ENCODE peak calls at places on chromosomes 4 and X, in eight cellular contexts. O, B, U, K, G, D, N and I are unnamed samples.

GRCh38 chr4:52997132-52997416 is 135.0 kb downstream of the RASL11B start:
- DNase-seq in N (no peak), O (no peak), B (no peak), K (no peak), G (no peak), D (no peak), U (no peak), I (no peak)

GRCh38 chrX:76433219-76433618 is 5.7 kb downstream of the MAGEE1 start:
- DNase-seq in B (no peak), O (no peak), G (no peak), D (no peak), U (peak), K (no peak), N (no peak), I (no peak)

GRCh38 chrX:24259544-24260240 is 54.2 kb downstream of the SUPT20HL2 start:
- DNase-seq in D (no peak), K (peak), O (peak), N (peak), U (peak), G (peak), B (peak), I (no peak)

GRCh38 chr4:151658959-151659593 is 101.7 kb downstream of the GATB start:
- DNase-seq in G (no peak), D (no peak), K (no peak), B (peak), O (no peak), U (no peak), N (no peak), I (no peak)

GRCh38 chr4:130393246-130394041 is 1297.5 kb downstream of the C4orf33 start:
- DNase-seq in D (no peak), U (no peak), B (peak), O (no peak), G (no peak), N (no peak), K (no peak), I (no peak)

GRCh38 chrX:10387011-10387410 is 230.2 kb downstream of the CLCN4 start:
- DNase-seq in K (no peak), U (no peak), O (no peak), N (no peak), G (no peak), B (peak), D (no peak), I (no peak)

GRCh38 chr4:1523907-1524636 is 117.8 kb upstream of the NKX1-1 start:
- DNase-seq in G (no peak), U (peak), K (no peak), O (no peak), B (no peak), D (no peak), N (no peak), I (no peak)

GRCh38 chrX:24231169-24231568 is 81.6 kb downstream of the ZFX start:
- DNase-seq in O (no peak), D (no peak), B (peak), U (no peak), G (peak), N (no peak), K (no peak), I (no peak)

GRCh38 chrX:55908685-55909212 is 191.2 kb downstream of the RRAGB start:
- DNase-seq in K (peak), B (no peak), U (peak), N (no peak), D (no peak), G (no peak), O (peak), I (no peak)

GRCh38 chrX:109879991-109880390 is 122.9 kb upstream of the TMEM164 start:
- DNase-seq in U (no peak), G (no peak), O (no peak), N (no peak), D (no peak), K (no peak), B (no peak), I (no peak)

GRCh38 chrX:114582698-114583395 is 1.0 kb upstream of the HTR2C start:
- DNase-seq in K (no peak), O (no peak), D (no peak), G (no peak), N (no peak), U (peak), B (no peak), I (no peak)

GRCh38 chr4:138158746-138159297 is 83.3 kb downstream of the SLC7A11 start:
- DNase-seq in B (peak), U (no peak), K (no peak), N (no peak), D (no peak), O (no peak), G (no peak), I (no peak)

GRCh38 chr4:184689681-184690080 is 40.1 kb downstream of the PRIMPOL start:
- DNase-seq in O (no peak), D (no peak), G (no peak), K (no peak), U (no peak), B (no peak), N (no peak), I (no peak)

GRCh38 chr4:54226399-54227260 is 2.5 kb upstream of the PDGFRA start:
- DNase-seq in D (peak), K (no peak), U (peak), O (peak), G (no peak), B (peak), N (peak), I (no peak)

GRCh38 chr4:147340111-147340510 is 140.8 kb upstream of the EDNRA start:
- DNase-seq in O (no peak), U (no peak), K (no peak), G (peak), D (no peak), B (peak), N (no peak), I (no peak)

GRCh38 chrX:53047228-53047627 is 1.4 kb upstream of the GPR173 start:
- DNase-seq in U (no peak), G (no peak), N (no peak), B (no peak), K (no peak), O (no peak), D (no peak), I (no peak)

GRCh38 chr4:76342191-76342590 is 35.7 kb downstream of the STBD1 start:
- DNase-seq in B (no peak), K (no peak), G (no peak), U (no peak), D (no peak), O (no peak), N (no peak), I (no peak)

GRCh38 chr4:105709081-105709450 is 482 bp downstream of the GSTCD start:
- DNase-seq in K (no peak), G (peak), N (no peak), O (peak), B (no peak), D (no peak), U (peak), I (no peak)

GRCh38 chrX:45954026-45954425 is 591.2 kb downstream of the ZNF674 start:
- DNase-seq in D (no peak), G (no peak), K (no peak), N (no peak), U (no peak), O (no peak), B (no peak), I (no peak)

GRCh38 chrX:11261260-11261659 is 32.0 kb upstream of the AMELX start:
- DNase-seq in G (no peak), K (no peak), O (no peak), N (no peak), B (peak), U (no peak), D (no peak), I (no peak)

GRCh38 chr4:25925486-25926201 is 11.6 kb downstream of the SMIM20 start:
- DNase-seq in B (peak), D (peak), N (no peak), U (peak), O (peak), G (peak), K (no peak), I (no peak)

GRCh38 chrX:129781134-129782014 is 1.6 kb downstream of the SASH3 start:
- DNase-seq in U (no peak), D (no peak), B (no peak), K (no peak), G (no peak), N (no peak), O (no peak), I (no peak)

GRCh38 chr4:150242820-150243458 is 164.7 kb downstream of the DCLK2 start:
- DNase-seq in B (no peak), K (no peak), O (peak), G (peak), U (peak), N (no peak), D (no peak), I (no peak)

GRCh38 chr4:88827442-88827841 is 129.8 kb upstream of the NAP1L5 start:
- DNase-seq in G (no peak), K (no peak), B (no peak), N (no peak), U (no peak), O (no peak), D (no peak), I (no peak)

GRCh38 chr4:152050098-152050497 is 289.3 kb upstream of the GATB start:
- DNase-seq in U (no peak), N (no peak), O (no peak), B (no peak), K (no peak), G (no peak), D (no peak), I (no peak)

GRCh38 chr4:24105183-24106039 is 215.6 kb upstream of the PPARGC1A start:
- DNase-seq in O (no peak), G (no peak), K (no peak), D (no peak), U (no peak), N (no peak), B (peak), I (no peak)

GRCh38 chr4:159484049-159484448 is 381.2 kb downstream of the RAPGEF2 start:
- DNase-seq in G (no peak), K (no peak), N (no peak), U (no peak), O (no peak), D (no peak), B (no peak), I (no peak)

GRCh38 chr4:140251566-140251965 is 97.6 kb upstream of the MAML3 start:
- DNase-seq in K (no peak), B (no peak), G (no peak), U (no peak), O (no peak), N (no peak), D (no peak), I (no peak)

GRCh38 chr4:1318046-1318375 is 28.3 kb downstream of the MAEA start:
- DNase-seq in K (no peak), G (no peak), B (no peak), N (no peak), U (no peak), O (no peak), D (no peak), I (no peak)

GRCh38 chrX:47200385-47201150 is 6.9 kb downstream of the UBA1 start:
- DNase-seq in N (no peak), K (peak), O (no peak), U (no peak), G (no peak), D (no peak), B (peak), I (no peak)

DNA sequence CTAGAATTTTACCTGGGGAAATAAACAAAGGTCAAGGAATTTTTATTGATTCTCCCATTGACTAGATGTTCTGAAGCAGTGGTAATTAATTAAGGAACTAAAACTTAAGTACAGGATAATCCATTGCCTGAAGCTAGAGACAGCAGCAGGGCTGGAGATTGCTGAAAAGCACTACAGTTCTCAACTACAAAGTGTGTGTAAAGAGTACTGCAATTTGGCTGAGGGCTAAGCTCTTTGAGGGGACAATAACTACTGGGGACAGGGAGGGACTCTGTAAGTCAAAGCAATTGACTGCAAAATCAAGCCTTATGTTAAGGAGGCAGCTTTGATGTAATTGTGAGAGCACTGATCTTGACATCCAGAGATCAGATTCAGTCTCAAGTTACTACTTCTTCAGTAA is 260.4 kb downstream of the GALNTL6 start:
- DNase-seq in U (peak), B (no peak), O (no peak), N (no peak), D (no peak), K (no peak), G (no peak), I (no peak)
- TF ChIP-seq CTCF in U (no peak), B (no peak), O (no peak), N (no peak), D (no peak), K (no peak), G (no peak), I (no peak)

GRCh38 chr4:112853662-112854256 is 195.7 kb upstream of the ANK2 start:
- DNase-seq in K (no peak), D (no peak), B (no peak), G (no peak), N (no peak), O (no peak), U (no peak), I (no peak)
- TF ChIP-seq CTCF in K (no peak), D (peak), B (peak), G (peak), N (no peak), O (no peak), U (peak), I (no peak)

GRCh38 chr4:11587797-11588196 is 159.1 kb upstream of the HS3ST1 start:
- DNase-seq in U (no peak), D (no peak), B (no peak), K (no peak), N (no peak), G (no peak), O (no peak), I (no peak)
- TF ChIP-seq CTCF in U (no peak), D (no peak), B (no peak), K (no peak), N (no peak), G (no peak), O (no peak), I (no peak)

GRCh38 chr4:36244257-36245084 is at the start of gene ARAP2:
- DNase-seq in O (no peak), U (peak), N (peak), B (no peak), K (peak), D (peak), G (peak), I (peak)
- TF ChIP-seq CTCF in O (no peak), U (peak), N (no peak), B (no peak), K (peak), D (no peak), G (no peak), I (no peak)

GRCh38 chrX:132231587-132231986 is 12.3 kb upstream of the RAP2C start:
- DNase-seq in D (no peak), O (no peak), B (no peak), K (no peak), U (no peak), N (no peak), G (no peak), I (no peak)

GRCh38 chrX:132227383-132228112 is 8.3 kb upstream of the RAP2C start:
- DNase-seq in D (no peak), K (no peak), N (no peak), O (no peak), B (peak), U (no peak), G (no peak), I (no peak)

GRCh38 chrX:132226169-132226568 is 6.9 kb upstream of the RAP2C start:
- DNase-seq in D (no peak), U (no peak), B (no peak), O (no peak), G (no peak), N (no peak), K (no peak), I (no peak)
- TF ChIP-seq CTCF in D (peak), U (peak), B (no peak), O (peak), G (peak), N (no peak), K (no peak), I (no peak)

DNA sequence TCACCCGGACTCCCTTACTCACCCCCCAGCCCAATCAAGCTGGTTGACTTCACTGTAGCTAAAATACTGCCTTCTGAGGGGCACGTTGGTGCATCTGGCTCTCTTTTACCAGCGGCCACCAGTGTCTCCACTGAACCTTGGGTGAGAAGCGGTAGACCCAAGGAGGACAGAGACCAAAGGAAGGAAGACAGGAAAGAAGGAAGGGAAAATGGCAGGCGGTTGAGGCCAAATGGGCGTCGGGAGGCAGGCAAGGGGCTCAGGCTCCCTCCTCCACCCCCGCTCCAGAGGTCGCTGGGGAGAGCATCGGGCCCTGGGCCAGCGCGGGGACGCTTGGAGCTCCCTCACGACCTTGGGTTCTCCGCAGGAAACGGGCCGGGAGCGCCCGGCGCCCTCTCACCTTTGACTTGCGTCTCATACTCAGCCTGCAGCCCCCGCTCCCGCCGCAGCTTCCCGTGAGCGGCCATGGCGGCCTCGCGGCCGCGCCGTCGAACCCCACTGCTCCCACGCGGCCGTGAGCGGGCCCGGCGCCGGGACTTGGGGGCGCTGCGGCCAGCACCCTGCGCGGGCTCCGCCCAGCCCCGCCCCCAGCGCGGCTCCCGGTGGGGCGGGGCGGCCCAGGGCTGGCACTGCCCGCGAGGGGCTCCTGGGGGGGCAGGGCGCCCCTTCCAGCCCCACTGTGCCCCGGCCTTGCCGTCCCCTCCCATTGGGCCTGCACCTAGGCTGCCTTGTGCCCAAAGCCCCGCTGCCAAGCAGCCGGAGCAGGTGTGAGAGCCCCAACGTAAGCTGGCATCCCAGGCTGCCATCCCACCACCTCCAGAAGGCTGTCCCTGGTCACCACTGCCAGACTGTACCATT is at the start of gene ARHGAP4:
- DNase-seq in N (no peak), U (peak), O (no peak), D (no peak), B (no peak), G (peak), K (no peak), I (no peak)
- TF ChIP-seq CTCF in N (no peak), U (no peak), O (no peak), D (no peak), B (no peak), G (no peak), K (no peak), I (no peak)

DNA sequence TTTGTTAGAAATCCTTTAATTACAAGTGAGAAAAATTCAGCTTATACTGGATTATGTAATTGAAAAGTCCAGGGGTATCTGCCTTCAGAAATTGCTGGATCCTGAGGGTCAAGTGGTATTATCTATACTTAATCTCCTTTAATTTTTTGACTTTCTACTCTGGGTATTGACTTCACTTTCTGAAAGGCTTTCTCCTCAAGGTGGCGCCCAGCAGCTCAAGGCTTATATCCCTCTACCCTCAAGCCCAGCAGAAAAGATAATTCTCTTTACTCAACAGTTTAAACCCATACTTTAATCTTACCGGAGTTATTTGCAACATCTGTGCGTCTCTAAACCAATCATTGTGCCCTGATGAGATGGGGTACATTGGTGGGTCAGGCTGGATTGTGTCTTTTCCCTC is 129.5 kb downstream of the LARP7 start:
- DNase-seq in N (no peak), G (no peak), K (no peak), U (peak), O (peak), B (peak), D (no peak), I (no peak)
- TF ChIP-seq CTCF in N (no peak), G (peak), K (no peak), U (peak), O (no peak), B (peak), D (no peak), I (no peak)

GRCh38 chr4:3700736-3701135 is 65.4 kb upstream of the ADRA2C start:
- DNase-seq in G (no peak), N (no peak), O (no peak), K (no peak), B (no peak), D (no peak), U (no peak), I (no peak)
- TF ChIP-seq CTCF in G (no peak), N (no peak), O (no peak), K (no peak), B (no peak), D (no peak), U (no peak), I (no peak)